ENCODE peak calls at places on chromosome 10, in six cellular contexts. One of them, this sample, is unnamed.

GRCh38 chr10:118808601-118809371 is 54.0 kb upstream of the CACUL1 start:
- DNase-seq in HuH-7: no peak
- DNase-seq in RPMI7951: no peak
- DNase-seq in GM23338: no peak
- DNase-seq in GM03348: no peak
- DNase-seq in T-helper 17 cell: no peak
- DNase-seq in this sample: peak; percentile 46

GRCh38 chr10:117131390-117132327 is 6.4 kb downstream of the VAX1 start:
- DNase-seq in HuH-7: peak; percentile 61
- DNase-seq in RPMI7951: no peak
- DNase-seq in GM23338: peak; percentile 66
- DNase-seq in GM03348: no peak
- DNase-seq in T-helper 17 cell: no peak
- DNase-seq in this sample: peak; percentile 77

GRCh38 chr10:84235096-84235495 is 6.2 kb downstream of the LRIT1 start:
- DNase-seq in HuH-7: no peak
- DNase-seq in RPMI7951: no peak
- DNase-seq in GM23338: no peak
- DNase-seq in GM03348: no peak
- DNase-seq in T-helper 17 cell: no peak
- DNase-seq in this sample: no peak

GRCh38 chr10:132593900-132594876 is 56.6 kb downstream of the INPP5A start:
- DNase-seq in HuH-7: no peak
- DNase-seq in RPMI7951: no peak
- DNase-seq in GM23338: no peak
- DNase-seq in GM03348: no peak
- DNase-seq in T-helper 17 cell: no peak
- DNase-seq in this sample: no peak

GRCh38 chr10:75399461-75400162 is 2.0 kb downstream of the ZNF503 start:
- DNase-seq in HuH-7: peak; percentile 73
- DNase-seq in RPMI7951: peak; percentile 70
- DNase-seq in GM23338: peak; percentile 82
- DNase-seq in GM03348: peak; percentile 84
- DNase-seq in T-helper 17 cell: no peak
- DNase-seq in this sample: peak; percentile 87

GRCh38 chr10:60646966-60647796 is 131.1 kb upstream of the CDK1 start:
- DNase-seq in HuH-7: no peak
- DNase-seq in RPMI7951: peak; percentile 51
- DNase-seq in GM23338: peak; percentile 82
- DNase-seq in GM03348: peak; percentile 59
- DNase-seq in T-helper 17 cell: no peak
- DNase-seq in this sample: no peak

GRCh38 chr10:123375097-123375496 is 220.9 kb downstream of the BUB3 start:
- DNase-seq in HuH-7: no peak
- DNase-seq in RPMI7951: no peak
- DNase-seq in GM23338: no peak
- DNase-seq in GM03348: no peak
- DNase-seq in T-helper 17 cell: no peak
- DNase-seq in this sample: no peak

GRCh38 chr10:89339860-89340259 is 12.1 kb downstream of the IFIT3 start:
- DNase-seq in HuH-7: no peak
- DNase-seq in RPMI7951: no peak
- DNase-seq in GM23338: no peak
- DNase-seq in GM03348: no peak
- DNase-seq in T-helper 17 cell: no peak
- DNase-seq in this sample: no peak

GRCh38 chr10:60490013-60490412 is 100.3 kb upstream of the ANK3 start:
- DNase-seq in HuH-7: no peak
- DNase-seq in RPMI7951: peak; percentile 74
- DNase-seq in GM23338: no peak
- DNase-seq in GM03348: no peak
- DNase-seq in T-helper 17 cell: no peak
- DNase-seq in this sample: no peak

GRCh38 chr10:12499587-12499986 is 150.2 kb downstream of the CAMK1D start:
- DNase-seq in HuH-7: no peak
- DNase-seq in RPMI7951: no peak
- DNase-seq in GM23338: no peak
- DNase-seq in GM03348: no peak
- DNase-seq in T-helper 17 cell: no peak
- DNase-seq in this sample: peak; percentile 6